ENCODE peak calls at places on chromosomes 11 and 22, in four cellular contexts. T is progenitor cell of endocrine pancreas, S is cardiac muscle cell, V is body of pancreas. C is an unnamed sample.

GRCh38 chr22:31020334-31020733 is 51.3 kb downstream of the TUG1 start:
- DNase-seq in T (no peak), S (no peak), V (no peak), C (no peak)

GRCh38 chr11:67266424-67267187 is at the start of gene GRK2:
- DNase-seq in T (no peak), S (peak), V (peak), C (peak)

GRCh38 chr11:66970808-66971442 is 4.2 kb upstream of the C11orf86 start:
- DNase-seq in T (no peak), S (peak), V (no peak), C (no peak)

GRCh38 chr11:14578551-14578956 is 58.4 kb upstream of the PSMA1 start:
- DNase-seq in T (no peak), S (peak), V (no peak), C (peak)

GRCh38 chr11:45076761-45077160 is 69.7 kb upstream of the PRDM11 start:
- DNase-seq in T (no peak), S (no peak), V (no peak), C (no peak)

GRCh38 chr11:17477084-17477333 is 364 bp upstream of the ABCC8 start:
- DNase-seq in T (no peak), S (no peak), V (no peak), C (no peak)

GRCh38 chr11:36500315-36500721 is 9.8 kb downstream of the TRAF6 start:
- DNase-seq in T (no peak), S (peak), V (no peak), C (peak)

GRCh38 chr22:19518568-19519030 is 5.6 kb downstream of the CLDN5 start:
- DNase-seq in T (no peak), S (no peak), V (no peak), C (no peak)

GRCh38 chr11:130897262-130898182 is 18.8 kb downstream of the SNX19 start:
- DNase-seq in T (no peak), S (peak), V (peak), C (no peak)

GRCh38 chr11:6742260-6742659 is 29.5 kb downstream of the OR2AG2 start:
- DNase-seq in T (no peak), S (no peak), V (no peak), C (no peak)

GRCh38 chr11:9783986-9784385 is 120.1 kb downstream of the SWAP70 start:
- DNase-seq in T (no peak), S (no peak), V (no peak), C (no peak)

GRCh38 chr11:67304511-67305113 is 1.3 kb downstream of the SSH3 start:
- DNase-seq in T (no peak), S (no peak), V (no peak), C (no peak)

GRCh38 chr11:66904055-66904454 is 47.2 kb downstream of the LRFN4 start:
- DNase-seq in T (no peak), S (no peak), V (peak), C (no peak)

GRCh38 chr22:20773793-20774212 is at the start of gene SERPIND1:
- DNase-seq in T (no peak), S (no peak), V (peak), C (no peak)

GRCh38 chr11:43392713-43393112 is 34.0 kb downstream of the TTC17 start:
- DNase-seq in T (no peak), S (no peak), V (no peak), C (no peak)

GRCh38 chr22:35589071-35589735 is 27.9 kb downstream of the MB start:
- DNase-seq in T (no peak), S (peak), V (no peak), C (no peak)

GRCh38 chr11:66851698-66852465 is 5.0 kb upstream of the LRFN4 start:
- DNase-seq in T (no peak), S (no peak), V (no peak), C (no peak)

GRCh38 chr11:104164028-104164520 is at the start of gene PDGFD:
- DNase-seq in T (peak), S (peak), V (peak), C (peak)

GRCh38 chr11:42526366-42526765 is 785.4 kb upstream of the API5 start:
- DNase-seq in T (no peak), S (no peak), V (no peak), C (no peak)

GRCh38 chr22:37932821-37933578 is 20.4 kb downstream of the C22orf23 start:
- DNase-seq in T (no peak), S (no peak), V (peak), C (no peak)

GRCh38 chr11:1889941-1890855 is 1.5 kb downstream of the PRR33 start:
- DNase-seq in T (no peak), S (no peak), V (no peak), C (peak)

GRCh38 chr11:32829680-32830412 is at the start of gene PRRG4:
- DNase-seq in T (peak), S (peak), V (peak), C (peak)

GRCh38 chr11:95296165-95296564 is 65.2 kb upstream of the SESN3 start:
- DNase-seq in T (no peak), S (peak), V (peak), C (no peak)

GRCh38 chr11:19193916-19194315 is 7.9 kb downstream of the CSRP3 start:
- DNase-seq in T (no peak), S (no peak), V (no peak), C (no peak)

GRCh38 chr11:2413735-2414579 is 13.4 kb downstream of the TSSC4 start:
- DNase-seq in T (no peak), S (no peak), V (no peak), C (no peak)

GRCh38 chr22:42400811-42401547 is 31.2 kb downstream of the NFAM1 start:
- DNase-seq in T (no peak), S (no peak), V (no peak), C (no peak)

GRCh38 chr22:42399315-42400271 is 32.6 kb downstream of the NFAM1 start:
- DNase-seq in T (no peak), S (peak), V (peak), C (no peak)

GRCh38 chr22:42401562-42402334 is 30.5 kb downstream of the NFAM1 start:
- DNase-seq in T (no peak), S (no peak), V (no peak), C (no peak)

GRCh38 chr22:42397332-42398246 is 34.6 kb downstream of the NFAM1 start:
- DNase-seq in T (no peak), S (no peak), V (no peak), C (peak)

DNA sequence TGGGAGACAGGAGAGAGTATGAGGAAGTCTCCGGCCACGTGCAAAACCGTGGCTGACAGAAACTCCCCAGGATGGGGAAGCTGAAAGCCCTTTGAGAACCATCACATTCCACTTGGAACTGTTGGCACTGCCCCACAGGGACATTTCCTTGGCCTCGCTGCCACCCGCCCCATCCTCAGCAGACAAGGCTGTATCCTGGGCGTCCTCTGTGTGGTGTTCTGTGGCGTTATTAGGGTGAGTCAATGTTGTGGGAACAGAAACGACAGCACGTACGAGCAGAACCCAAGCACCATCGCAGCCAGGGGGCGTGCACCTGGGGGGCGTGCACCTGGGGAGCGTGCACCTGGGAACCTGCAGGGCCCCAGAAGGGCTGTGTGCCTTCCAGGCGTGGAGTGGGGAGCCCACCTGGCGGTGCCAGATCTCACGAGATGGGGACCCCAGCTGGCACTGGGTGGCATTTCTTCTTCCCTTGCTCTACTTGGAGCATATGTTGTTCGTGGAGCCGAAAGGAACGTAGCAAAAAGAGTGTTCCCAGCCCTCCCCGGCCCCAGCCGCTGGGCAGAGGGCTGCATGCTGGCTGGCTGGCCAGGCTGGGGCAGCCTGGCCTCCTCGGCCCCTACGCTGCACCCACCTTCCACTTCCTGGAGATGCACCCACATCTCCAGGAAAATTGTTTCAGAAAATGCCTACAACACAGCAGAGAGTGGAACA is 35.4 kb downstream of the NFAM1 start:
- DNase-seq in T (no peak), S (no peak), V (no peak), C (peak)
- TF ChIP-seq CTCF in T (no peak), S (no peak), V (no peak), C (peak)

DNA sequence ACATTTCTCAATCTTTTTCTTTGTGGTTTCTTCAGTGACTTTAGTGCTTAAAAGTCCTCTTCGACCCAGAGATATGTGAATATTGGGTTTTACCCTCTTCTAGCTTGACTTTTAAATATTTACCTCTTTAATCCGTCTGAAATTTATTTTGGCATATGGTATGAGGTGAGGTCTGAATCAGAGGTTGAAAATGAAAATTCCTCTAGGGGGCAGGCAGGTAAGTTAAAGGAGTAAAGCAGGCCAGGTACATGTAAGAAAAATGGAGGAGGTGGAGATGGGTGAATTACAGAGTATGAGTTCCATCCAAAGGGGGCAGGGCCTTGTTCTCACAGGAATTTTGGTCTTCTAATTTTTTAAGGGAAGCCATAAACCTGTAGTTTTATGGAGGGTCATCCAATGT is 263.8 kb upstream of the NARS2 start:
- DNase-seq in T (no peak), S (no peak), V (no peak), C (no peak)
- TF ChIP-seq CTCF in T (peak), S (no peak), V (peak), C (no peak)

GRCh38 chr22:29855611-29856181 is 17.6 kb upstream of the ASCC2 start:
- DNase-seq in T (no peak), S (no peak), V (no peak), C (no peak)
- TF ChIP-seq CTCF in T (no peak), S (no peak), V (no peak), C (no peak)

GRCh38 chr11:83124631-83125424 is 32.1 kb upstream of the PCF11 start:
- DNase-seq in T (no peak), S (no peak), V (no peak), C (no peak)
- TF ChIP-seq CTCF in T (no peak), S (no peak), V (no peak), C (no peak)

DNA sequence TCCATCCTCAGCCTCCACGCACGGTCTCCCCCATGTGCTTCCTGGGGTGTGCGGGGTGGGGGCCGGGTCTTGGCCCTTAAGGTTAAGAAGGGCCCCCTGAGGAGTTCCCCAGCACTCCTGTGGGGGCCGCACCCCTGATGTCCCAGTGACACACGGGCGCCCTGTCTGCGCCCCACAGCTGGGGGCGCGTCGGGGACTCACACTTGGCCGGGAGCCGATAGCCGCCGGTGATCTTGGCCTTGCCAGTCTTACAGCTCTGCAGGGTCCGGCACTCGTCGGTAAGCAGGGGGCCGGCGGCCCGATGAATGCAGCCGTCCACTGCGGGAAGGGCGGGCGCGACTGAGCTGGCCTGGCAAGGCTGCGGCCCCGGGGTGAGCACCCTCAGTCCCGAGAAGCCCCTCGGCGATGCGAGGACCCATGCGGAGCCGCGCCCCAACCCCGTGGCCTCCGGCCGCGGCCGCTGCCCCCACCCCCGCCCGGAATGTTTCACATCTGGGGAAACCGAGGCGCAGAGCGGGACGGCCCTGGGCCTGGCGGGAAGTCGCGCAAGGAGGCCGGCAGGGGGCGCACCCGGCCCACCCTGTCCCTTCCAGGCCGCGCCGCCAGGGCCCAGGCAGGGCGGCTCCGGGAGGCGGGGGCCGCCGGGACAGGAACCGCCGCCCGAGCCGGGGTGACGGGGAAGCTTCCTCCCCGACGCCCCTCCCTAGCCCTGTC is 13.9 kb downstream of the OTUB1 start:
- DNase-seq in T (peak), S (peak), V (peak), C (peak)
- TF ChIP-seq CTCF in T (peak), S (peak), V (peak), C (peak)

GRCh38 chr11:116842909-116843308 is 5.5 kb upstream of the APOA1 start:
- DNase-seq in T (no peak), S (no peak), V (no peak), C (no peak)

GRCh38 chr11:116840746-116841296 is 3.4 kb upstream of the APOA1 start:
- DNase-seq in T (no peak), S (peak), V (no peak), C (no peak)

GRCh38 chr11:116838321-116839084 is 1.1 kb upstream of the APOA1 start:
- DNase-seq in T (no peak), S (no peak), V (no peak), C (no peak)

GRCh38 chr11:116842117-116842516 is 4.7 kb upstream of the APOA1 start:
- DNase-seq in T (no peak), S (no peak), V (no peak), C (no peak)

DNA sequence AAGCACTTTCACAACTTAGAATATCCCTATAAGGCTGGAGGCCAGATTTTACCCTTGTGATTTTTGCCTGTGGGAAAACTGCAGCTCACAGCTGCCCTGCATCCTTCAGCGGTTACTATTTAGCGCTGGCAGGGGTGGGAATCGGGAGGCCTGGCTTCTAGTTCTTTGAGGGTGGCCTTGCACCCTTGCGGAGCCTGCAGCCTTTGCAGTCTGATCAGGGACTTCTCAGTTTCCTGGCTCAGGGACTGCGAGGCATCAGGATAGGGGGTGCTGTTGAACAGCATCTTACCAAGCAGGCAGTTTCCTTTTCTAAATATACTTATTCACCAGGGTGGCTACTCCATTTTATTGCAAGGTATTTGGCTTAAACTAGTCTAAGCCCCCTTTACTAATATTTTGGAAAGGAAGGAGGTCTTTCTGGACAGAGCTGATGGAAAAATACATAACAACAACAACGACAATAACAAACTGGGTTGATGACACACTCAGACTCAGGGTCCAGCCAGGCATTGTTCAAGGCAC is 2.9 kb upstream of the APOA1 start:
- DNase-seq in T (no peak), S (peak), V (no peak), C (no peak)
- TF ChIP-seq CTCF in T (no peak), S (peak), V (no peak), C (peak)

DNA sequence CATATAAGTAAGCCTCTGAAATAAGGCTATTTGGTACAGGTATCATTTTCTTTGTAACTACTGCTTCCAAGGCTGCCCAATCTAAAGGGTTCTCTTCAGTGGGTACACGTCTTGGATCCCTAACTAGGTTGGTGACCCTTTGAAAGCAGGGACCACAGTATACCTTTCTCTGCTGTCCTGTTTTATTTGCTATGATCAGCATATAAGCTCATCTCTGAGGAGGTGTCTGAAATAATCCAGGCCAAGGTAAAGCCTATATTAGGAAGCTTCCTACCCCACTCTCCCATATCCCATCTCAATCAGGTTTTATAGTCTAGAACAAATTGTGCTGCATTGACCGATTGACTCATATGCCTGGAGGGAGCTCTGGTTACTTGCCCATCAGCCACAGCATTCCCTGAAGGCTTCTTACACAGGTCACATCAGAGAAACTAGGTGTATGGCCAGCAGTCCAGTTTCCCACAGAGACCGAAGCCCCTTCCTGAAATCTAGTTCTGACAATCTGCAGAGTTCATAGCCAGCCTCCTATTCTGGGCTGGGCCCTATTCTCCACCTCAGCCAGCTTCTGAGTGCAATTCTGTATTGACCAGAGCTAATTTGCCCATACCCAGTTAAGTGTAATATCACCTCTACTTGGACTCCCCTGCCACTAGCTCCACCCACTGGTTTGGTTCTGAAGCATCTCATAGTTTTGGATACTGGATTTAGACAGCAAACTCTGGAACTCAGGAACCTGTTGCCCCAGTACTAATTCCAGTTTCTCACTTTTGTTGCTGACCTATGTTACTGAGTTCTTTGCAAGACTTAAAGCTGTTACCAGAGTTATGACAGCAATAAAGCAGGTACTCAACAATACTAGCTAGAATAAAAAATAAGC is 62.1 kb upstream of the ARHGAP20 start:
- DNase-seq in T (no peak), S (no peak), V (no peak), C (no peak)
- TF ChIP-seq CTCF in T (no peak), S (no peak), V (no peak), C (no peak)